ENCODE peak calls at places on chromosomes 1 and 21, in five cellular contexts. H is HFF-Myc, J is cardiac fibroblast, X is lung, Q is cardiac muscle cell. N is an unnamed sample.

GRCh38 chr21:42747746-42748351 is 94.4 kb downstream of the PDE9A start:
- DNase-seq in J (no peak), Q (no peak), X (no peak), H (no peak), N (no peak)

GRCh38 chr1:27574871-27575831 is 28.8 kb downstream of the AHDC1 start:
- DNase-seq in J (peak), H (no peak), X (peak), Q (peak), N (peak)

GRCh38 chr1:231194843-231195516 is 33.1 kb downstream of the TRIM67 start:
- DNase-seq in J (no peak), H (no peak), Q (no peak), X (peak), N (no peak)

GRCh38 chr1:29210278-29211085 is 20.3 kb downstream of the MECR start:
- DNase-seq in Q (no peak), X (no peak), J (no peak), H (no peak), N (no peak)

GRCh38 chr1:201826830-201827229 is 2.1 kb upstream of the IPO9 start:
- DNase-seq in J (peak), Q (peak), X (no peak), H (no peak), N (peak)

GRCh38 chr21:31218830-31219608 is 125.0 kb downstream of the TIAM1 start:
- DNase-seq in J (peak), H (no peak), X (peak), Q (no peak), N (peak)

GRCh38 chr21:29318354-29318753 is 19.6 kb downstream of the BACH1 start:
- DNase-seq in H (no peak), X (no peak), Q (no peak), J (peak), N (no peak)

GRCh38 chr1:8004803-8005573 is 21.1 kb downstream of the ERRFI1 start:
- DNase-seq in Q (peak), H (peak), X (peak), J (peak), N (peak)

GRCh38 chr1:110605901-110606783 is at the start of gene KCNA2:
- DNase-seq in X (no peak), Q (peak), J (peak), H (no peak), N (no peak)

GRCh38 chr1:53160924-53161378 is 18.5 kb upstream of the SLC1A7 start:
- DNase-seq in X (no peak), J (no peak), H (no peak), Q (no peak), N (no peak)

GRCh38 chr1:10873189-10873588 is 76.7 kb upstream of the CASZ1 start:
- DNase-seq in X (no peak), Q (no peak), J (no peak), H (no peak), N (no peak)

GRCh38 chr1:6262570-6263420 is 1.9 kb upstream of the GPR153 start:
- DNase-seq in Q (no peak), H (peak), X (peak), J (peak), N (no peak)

GRCh38 chr1:223547316-223548114 is 118.0 kb downstream of the CAPN8 start:
- DNase-seq in Q (no peak), J (no peak), X (no peak), H (no peak), N (no peak)

GRCh38 chr1:38818706-38819439 is 40.7 kb downstream of the RRAGC start:
- DNase-seq in H (no peak), X (no peak), J (no peak), Q (no peak), N (no peak)

GRCh38 chr1:42170779-42171621 is 6.5 kb upstream of the GUCA2A start:
- DNase-seq in Q (no peak), X (peak), H (no peak), J (no peak), N (no peak)

GRCh38 chr1:1426961-1427934 is 6.2 kb upstream of the ANKRD65 start:
- DNase-seq in Q (peak), J (no peak), X (no peak), H (no peak), N (no peak)

GRCh38 chr1:170377896-170378634 is 153.9 kb upstream of the GORAB start:
- DNase-seq in X (no peak), Q (no peak), J (peak), H (no peak), N (no peak)

GRCh38 chr1:38246955-38247952 is 200.7 kb upstream of the POU3F1 start:
- DNase-seq in H (peak), X (no peak), Q (no peak), J (no peak), N (no peak)

GRCh38 chr21:35323947-35324346 is 274.8 kb upstream of the RUNX1 start:
- DNase-seq in H (no peak), J (peak), Q (no peak), X (no peak), N (no peak)

GRCh38 chr1:57067863-57068262 is 102.0 kb upstream of the C8B start:
- DNase-seq in X (no peak), J (peak), Q (peak), H (no peak), N (peak)

GRCh38 chr1:32988665-32989064 is 24.1 kb upstream of the RNF19B start:
- DNase-seq in Q (no peak), J (peak), H (no peak), X (peak), N (peak)

GRCh38 chr1:42380617-42381423 is at the start of gene RIMKLA:
- DNase-seq in H (no peak), X (peak), J (peak), Q (peak), N (peak)

GRCh38 chr21:43270800-43271261 is 102.0 kb downstream of the CRYAA start:
- DNase-seq in X (no peak), Q (no peak), J (no peak), H (no peak), N (no peak)

GRCh38 chr1:208178091-208178529 is 66.1 kb downstream of the PLXNA2 start:
- DNase-seq in J (no peak), X (peak), H (no peak), Q (no peak), N (peak)

GRCh38 chr1:232699814-232700213 is 69.9 kb upstream of the SIPA1L2 start:
- DNase-seq in J (no peak), H (no peak), X (no peak), Q (no peak), N (no peak)

GRCh38 chr1:198639581-198640235 is 868 bp downstream of the PTPRC start:
- DNase-seq in X (no peak), J (no peak), H (no peak), Q (no peak), N (no peak)

GRCh38 chr1:98221926-98222325 is 301.1 kb upstream of the DPYD start:
- DNase-seq in J (peak), Q (no peak), H (no peak), X (no peak), N (no peak)

GRCh38 chr1:76862447-76862846 is 4.8 kb upstream of the ST6GALNAC5 start:
- DNase-seq in Q (no peak), X (no peak), H (no peak), J (no peak), N (peak)

GRCh38 chr1:87115317-87115885 is 201.0 kb downstream of the HS2ST1 start:
- DNase-seq in Q (no peak), H (peak), X (no peak), J (peak), N (peak)

GRCh38 chr1:174740248-174740990 is 259.3 kb upstream of the CACYBP start:
- DNase-seq in X (no peak), J (peak), H (no peak), Q (no peak), N (peak)

GRCh38 chr1:121558514-121558913 is 373.7 kb downstream of the SRGAP2C start:
- DNase-seq in X (no peak), J (peak), H (peak), Q (no peak), N (peak)

GRCh38 chr1:22949807-22950462 is 22.7 kb downstream of the LACTBL1 start:
- DNase-seq in X (no peak), J (no peak), H (no peak), Q (no peak), N (no peak)

GRCh38 chr1:2445162-2445822 is 30.8 kb upstream of the PLCH2 start:
- DNase-seq in X (no peak), H (no peak), J (no peak), Q (no peak), N (no peak)

GRCh38 chr1:46689897-46690296 is 18.2 kb downstream of the TEX38 start:
- DNase-seq in J (no peak), Q (no peak), X (no peak), H (no peak), N (no peak)

GRCh38 chr1:46687910-46688509 is 16.4 kb downstream of the TEX38 start:
- DNase-seq in Q (no peak), X (no peak), J (no peak), H (no peak), N (no peak)

GRCh38 chr1:46687095-46687659 is 15.5 kb downstream of the TEX38 start:
- DNase-seq in H (peak), J (peak), X (peak), Q (no peak), N (peak)

GRCh38 chr1:46690931-46691411 is 19.3 kb downstream of the TEX38 start:
- DNase-seq in J (no peak), Q (no peak), H (no peak), X (no peak), N (no peak)

DNA sequence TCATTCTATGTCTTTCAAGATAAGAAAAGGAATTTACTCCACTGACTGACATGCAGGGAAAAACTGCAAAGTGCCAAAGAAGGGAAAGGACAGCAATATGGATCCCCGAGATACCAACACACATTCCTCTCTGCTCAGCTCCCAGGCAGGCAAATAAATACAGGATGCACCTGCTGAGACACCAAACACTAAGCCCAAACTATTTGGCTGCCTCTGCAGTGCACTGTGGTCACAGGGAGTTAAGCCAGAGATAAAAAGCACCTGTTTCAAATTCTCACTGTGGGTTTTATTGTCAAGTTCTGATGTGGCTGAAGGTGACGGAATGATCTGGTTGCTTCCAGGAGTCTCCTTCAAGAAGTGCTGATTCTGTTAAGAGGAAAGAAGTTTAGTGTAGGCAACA is 17.7 kb downstream of the TEX38 start:
- DNase-seq in Q (no peak), X (no peak), H (no peak), J (no peak), N (no peak)
- H3K4me3 ChIP-seq in Q (no peak), X (no peak), H (no peak), J (no peak), N (no peak)

GRCh38 chr21:36422279-36423098 is 37.3 kb downstream of the CHAF1B start:
- DNase-seq in J (peak), X (peak), H (peak), Q (peak), N (peak)

GRCh38 chr21:36419241-36419640 is 34.0 kb downstream of the CHAF1B start:
- DNase-seq in J (no peak), Q (no peak), X (no peak), H (no peak), N (no peak)

GRCh38 chr21:36420571-36421339 is 35.6 kb downstream of the CHAF1B start:
- DNase-seq in H (no peak), Q (no peak), X (no peak), J (no peak), N (no peak)

GRCh38 chr21:36423772-36424433 is 38.7 kb downstream of the CHAF1B start:
- DNase-seq in X (no peak), H (no peak), J (no peak), Q (no peak), N (no peak)

DNA sequence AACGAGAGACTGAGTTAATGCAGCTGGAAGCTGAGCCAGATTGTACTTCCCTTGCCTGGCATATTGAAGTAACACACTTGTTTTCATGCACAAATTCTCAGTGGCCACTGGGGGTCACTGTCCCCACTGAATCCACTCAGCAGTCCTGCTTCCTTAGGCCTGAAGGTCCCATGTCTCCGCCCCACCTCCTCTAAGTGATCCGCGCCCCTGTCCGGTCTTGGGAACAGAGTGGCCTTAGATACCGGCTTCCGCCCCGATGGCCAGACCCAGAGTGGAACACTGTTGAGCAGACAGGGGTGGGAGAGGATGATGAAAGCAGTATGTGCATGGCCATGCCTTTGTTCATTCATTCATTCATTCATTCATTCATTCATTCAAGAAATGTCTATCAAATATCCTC is 34.8 kb downstream of the CHAF1B start:
- DNase-seq in H (peak), J (peak), Q (peak), X (peak), N (peak)
- TF ChIP-seq CTCF in H (peak), J (peak), Q (peak), X (peak), N (peak)

DNA sequence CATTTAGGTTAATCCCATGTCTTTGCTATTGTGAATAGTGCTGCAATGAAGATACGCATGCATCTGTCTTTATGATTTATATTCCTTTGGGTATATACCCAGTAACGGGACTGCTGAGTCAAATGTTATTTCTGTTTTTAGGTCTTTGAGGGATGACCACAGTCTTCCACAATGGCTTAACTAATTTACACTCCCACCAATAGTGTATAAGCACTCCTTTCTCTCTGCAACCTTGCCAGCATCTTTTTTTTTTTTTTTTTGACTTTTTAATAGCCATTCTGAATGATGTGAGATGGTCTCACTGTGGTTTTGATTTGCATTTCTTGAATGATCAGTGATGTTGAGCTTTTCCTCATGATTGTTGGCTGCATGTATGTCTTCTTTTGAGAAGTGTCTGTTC is 33.5 kb downstream of the ASH1L start:
- DNase-seq in X (no peak), J (no peak), Q (no peak), H (no peak), N (no peak)
- H3K4me3 ChIP-seq in X (no peak), J (no peak), Q (no peak), H (no peak), N (no peak)

GRCh38 chr1:31647106-31647505 is 2.4 kb upstream of the PEF1 start:
- DNase-seq in J (peak), Q (no peak), H (no peak), X (no peak), N (no peak)
- TF ChIP-seq CTCF in J (no peak), Q (no peak), H (no peak), X (no peak), N (no peak)

GRCh38 chr1:182681516-182681915 is 2.9 kb downstream of the RGS8 start:
- DNase-seq in J (no peak), X (no peak), H (no peak), Q (no peak), N (no peak)

GRCh38 chr1:182687361-182687760 is 3.0 kb upstream of the RGS8 start:
- DNase-seq in Q (no peak), X (peak), J (no peak), H (no peak), N (peak)

GRCh38 chr1:182682898-182683501 is 1.4 kb downstream of the RGS8 start:
- DNase-seq in Q (no peak), J (no peak), X (no peak), H (no peak), N (no peak)

GRCh38 chr1:182685186-182685585 is 799 bp upstream of the RGS8 start:
- DNase-seq in X (no peak), J (no peak), Q (no peak), H (no peak), N (no peak)

GRCh38 chr1:182684128-182684828 is at the start of gene RGS8:
- DNase-seq in Q (no peak), X (no peak), J (no peak), H (no peak), N (no peak)
- H3K4me3 ChIP-seq in Q (no peak), X (no peak), J (no peak), H (no peak), N (no peak)

GRCh38 chr1:235866913-235867850 is 476 bp upstream of the LYST start:
- DNase-seq in H (peak), Q (peak), J (peak), X (peak), N (peak)

GRCh38 chr1:235865565-235866206 is 1.0 kb downstream of the LYST start:
- DNase-seq in X (no peak), J (peak), H (no peak), Q (peak), N (peak)

GRCh38 chr1:235864965-235865525 is 1.7 kb downstream of the LYST start:
- DNase-seq in Q (no peak), H (no peak), J (peak), X (no peak), N (no peak)

GRCh38 chr1:235867903-235868469 is 1.3 kb upstream of the LYST start:
- DNase-seq in X (no peak), H (no peak), J (no peak), Q (no peak), N (no peak)

GRCh38 chr1:235866207-235866912 is at the start of gene LYST:
- DNase-seq in H (no peak), J (peak), X (peak), Q (peak), N (peak)
- TF ChIP-seq CTCF in H (peak), J (peak), X (no peak), Q (peak), N (peak)

GRCh38 chr1:156849151-156849496 is 9.8 kb downstream of the INSRR start:
- DNase-seq in Q (no peak), H (no peak), X (no peak), J (no peak), N (no peak)
- H3K4me3 ChIP-seq in Q (no peak), H (no peak), X (no peak), J (no peak), N (no peak)

GRCh38 chr21:46326110-46326703 is 2.3 kb downstream of the PCNT start:
- DNase-seq in Q (no peak), H (no peak), J (no peak), X (no peak), N (peak)
- TF ChIP-seq CTCF in Q (no peak), H (no peak), J (no peak), X (no peak), N (no peak)

GRCh38 chr1:69697343-69697742 is 129.6 kb downstream of the LRRC7 start:
- DNase-seq in J (no peak), H (no peak), Q (no peak), X (no peak), N (no peak)
- H3K4me3 ChIP-seq in J (no peak), H (no peak), Q (no peak), X (no peak), N (no peak)

GRCh38 chr1:228513244-228513900 is 26.2 kb downstream of the RNF187 start:
- DNase-seq in J (no peak), X (no peak), H (no peak), Q (no peak), N (no peak)

GRCh38 chr1:228512852-228513243 is 25.7 kb downstream of the RNF187 start:
- DNase-seq in H (no peak), X (no peak), J (no peak), Q (no peak), N (no peak)

GRCh38 chr1:228511539-228512445 is 24.6 kb downstream of the RNF187 start:
- DNase-seq in H (no peak), X (no peak), J (no peak), Q (no peak), N (no peak)

GRCh38 chr1:228510101-228510850 is 23.1 kb downstream of the RNF187 start:
- DNase-seq in J (no peak), Q (no peak), H (no peak), X (no peak), N (no peak)

DNA sequence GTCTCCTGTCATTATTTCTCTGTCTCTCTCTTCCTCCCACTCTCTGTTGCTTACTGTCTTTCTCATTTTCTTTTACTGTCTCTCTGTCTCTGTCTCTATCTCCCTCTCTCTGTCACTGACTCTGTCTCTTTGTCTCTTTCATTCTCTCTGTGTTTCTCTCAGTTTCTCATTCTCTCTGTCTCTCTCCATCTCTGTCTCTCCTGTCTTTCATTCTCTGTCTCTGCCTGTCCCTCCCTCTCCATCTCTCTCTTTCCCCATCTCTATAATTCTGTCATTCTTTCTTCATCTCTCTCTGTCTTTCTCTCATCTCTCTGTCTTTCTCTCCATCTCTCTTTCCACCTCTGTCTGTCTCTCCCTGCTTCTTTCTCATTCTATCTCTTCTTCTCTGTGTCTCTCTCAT is 23.8 kb downstream of the RNF187 start:
- DNase-seq in X (no peak), Q (no peak), J (no peak), H (no peak), N (no peak)
- TF ChIP-seq CTCF in X (no peak), Q (no peak), J (no peak), H (no peak), N (no peak)

N was measured in epithelial cell of esophagus.